ENCODE peak calls at places on chromosome 11, in ten cellular contexts. L, R, X, K, B, V, A, J, N and Y are unnamed samples.

GRCh38 chr11:117824571-117825537 is at the start of gene FXYD2:
- DNase-seq in V (no peak), R (no peak), B (no peak), A (no peak), J (peak), K (peak), X (peak), L (no peak), N (no peak), Y (peak)

GRCh38 chr11:122082203-122082602 is 33.8 kb downstream of the BLID start:
- DNase-seq in L (no peak), J (no peak), N (no peak), B (no peak), R (no peak), A (no peak), K (no peak), X (no peak), V (no peak), Y (no peak)

GRCh38 chr11:77596626-77597025 is 6.9 kb downstream of the AQP11 start:
- DNase-seq in B (no peak), L (no peak), K (no peak), X (peak), V (no peak), N (no peak), A (no peak), R (no peak), J (no peak), Y (no peak)

GRCh38 chr11:59069082-59069481 is 17.0 kb upstream of the GLYATL1B start:
- DNase-seq in L (no peak), R (no peak), X (no peak), N (no peak), B (no peak), V (no peak), A (no peak), J (no peak), K (no peak), Y (no peak)

GRCh38 chr11:75532200-75532972 is 6.6 kb upstream of the GDPD5 start:
- DNase-seq in K (no peak), N (peak), R (no peak), J (peak), X (peak), B (peak), V (peak), A (peak), L (peak), Y (no peak)

GRCh38 chr11:113267536-113267935 is 46.8 kb upstream of the TTC12 start:
- DNase-seq in V (peak), K (no peak), A (no peak), X (no peak), R (no peak), J (no peak), B (no peak), L (no peak), N (no peak), Y (no peak)

GRCh38 chr11:11608783-11609232 is 13.0 kb downstream of the GALNT18 start:
- DNase-seq in K (no peak), J (no peak), V (no peak), N (no peak), R (no peak), A (no peak), X (peak), L (no peak), B (no peak), Y (no peak)

GRCh38 chr11:111229604-111230003 is 15.9 kb upstream of the POU2AF2 start:
- DNase-seq in J (no peak), N (no peak), X (no peak), K (no peak), A (no peak), R (no peak), L (no peak), B (no peak), V (no peak), Y (no peak)

GRCh38 chr11:128772814-128773213 is 78.9 kb downstream of the FLI1 start:
- DNase-seq in V (no peak), J (no peak), N (peak), K (peak), B (no peak), X (no peak), R (no peak), A (no peak), L (no peak), Y (no peak)

GRCh38 chr11:35735903-35736302 is 73.3 kb downstream of the TRIM44 start:
- DNase-seq in K (no peak), J (no peak), R (peak), X (peak), A (no peak), V (no peak), L (no peak), B (no peak), N (no peak), Y (no peak)

GRCh38 chr11:33500865-33501479 is 199.7 kb downstream of the C11orf91 start:
- DNase-seq in L (no peak), N (no peak), A (no peak), J (no peak), X (peak), V (no peak), B (peak), R (no peak), K (no peak), Y (no peak)

GRCh38 chr11:96424693-96425092 is 34.9 kb downstream of the JRKL start:
- DNase-seq in L (no peak), A (no peak), J (no peak), N (no peak), V (no peak), K (no peak), B (no peak), R (peak), X (peak), Y (no peak)

GRCh38 chr11:115159122-115159665 is 345.0 kb downstream of the CADM1 start:
- DNase-seq in R (no peak), A (no peak), N (no peak), V (no peak), K (no peak), B (no peak), X (no peak), J (no peak), L (no peak), Y (no peak)

GRCh38 chr11:35953081-35953480 is 9.2 kb downstream of the LDLRAD3 start:
- DNase-seq in X (no peak), V (peak), K (peak), J (no peak), R (no peak), B (no peak), L (no peak), A (no peak), N (no peak), Y (no peak)

GRCh38 chr11:82775736-82776346 is 42.2 kb upstream of the FAM181B start:
- DNase-seq in K (no peak), L (peak), V (peak), J (no peak), X (peak), A (peak), N (no peak), B (no peak), R (peak), Y (no peak)

GRCh38 chr11:68002575-68002942 is 1.3 kb downstream of the UNC93B1 start:
- DNase-seq in J (no peak), K (no peak), N (no peak), V (no peak), A (no peak), R (no peak), B (no peak), L (no peak), X (no peak), Y (peak)

GRCh38 chr11:99325807-99326206 is 305.1 kb downstream of the CNTN5 start:
- DNase-seq in V (no peak), L (peak), J (no peak), K (no peak), B (no peak), X (peak), A (no peak), R (no peak), N (no peak), Y (no peak)

GRCh38 chr11:122778148-122778547 is 60.2 kb upstream of the CRTAM start:
- DNase-seq in A (no peak), R (no peak), B (no peak), V (no peak), X (no peak), K (no peak), L (no peak), N (no peak), J (no peak), Y (no peak)

GRCh38 chr11:69954756-69955155 is 123.4 kb upstream of the ANO1 start:
- DNase-seq in J (no peak), R (no peak), A (no peak), X (no peak), L (no peak), K (no peak), N (no peak), V (no peak), B (no peak), Y (no peak)

GRCh38 chr11:73931039-73931645 is 19.7 kb upstream of the DNAJB13 start:
- DNase-seq in K (no peak), B (peak), L (peak), A (no peak), N (no peak), R (peak), V (peak), X (peak), J (no peak), Y (no peak)

GRCh38 chr11:2527621-2528291 is 82.9 kb downstream of the KCNQ1 start:
- DNase-seq in R (no peak), V (no peak), A (no peak), B (no peak), K (peak), N (peak), X (no peak), J (peak), L (no peak), Y (peak)